ENCODE peak calls at places on chromosomes 13 and 19, in four cellular contexts. S, N, G and K are unnamed samples.

GRCh38 chr13:32883501-32883900 is 132.7 kb upstream of the KL start:
- DNase-seq in G (peak), N (no peak), S (no peak), K (no peak)

GRCh38 chr13:65825039-65825438 is 1405.1 kb downstream of the PCDH9 start:
- DNase-seq in G (no peak), S (no peak), N (no peak), K (no peak)

GRCh38 chr13:27500806-27501534 is 50.6 kb upstream of the MTIF3 start:
- DNase-seq in G (no peak), S (no peak), N (peak), K (no peak)

GRCh38 chr13:46288570-46289259 is 77.0 kb downstream of the LRRC63 start:
- DNase-seq in S (no peak), N (no peak), G (peak), K (no peak)

GRCh38 chr13:94408300-94409036 is 71.0 kb downstream of the DCT start:
- DNase-seq in N (no peak), S (no peak), G (no peak), K (no peak)

GRCh38 chr13:32726374-32727037 is 140.3 kb downstream of the PDS5B start:
- DNase-seq in G (no peak), S (no peak), N (no peak), K (no peak)

GRCh38 chr19:45145270-45146189 is 15.3 kb downstream of the NKPD1 start:
- DNase-seq in S (no peak), N (no peak), G (no peak), K (no peak)

GRCh38 chr13:55160911-55161310 is 1979.8 kb upstream of the PRR20A start:
- DNase-seq in G (no peak), N (no peak), S (no peak), K (no peak)

GRCh38 chr13:25659091-25659502 is 287.3 kb downstream of the ATP8A2 start:
- DNase-seq in N (no peak), G (peak), S (no peak), K (no peak)

GRCh38 chr19:55116232-55117062 is 990 bp downstream of the PPP1R12C start:
- DNase-seq in G (peak), S (peak), N (peak), K (peak)

DNA sequence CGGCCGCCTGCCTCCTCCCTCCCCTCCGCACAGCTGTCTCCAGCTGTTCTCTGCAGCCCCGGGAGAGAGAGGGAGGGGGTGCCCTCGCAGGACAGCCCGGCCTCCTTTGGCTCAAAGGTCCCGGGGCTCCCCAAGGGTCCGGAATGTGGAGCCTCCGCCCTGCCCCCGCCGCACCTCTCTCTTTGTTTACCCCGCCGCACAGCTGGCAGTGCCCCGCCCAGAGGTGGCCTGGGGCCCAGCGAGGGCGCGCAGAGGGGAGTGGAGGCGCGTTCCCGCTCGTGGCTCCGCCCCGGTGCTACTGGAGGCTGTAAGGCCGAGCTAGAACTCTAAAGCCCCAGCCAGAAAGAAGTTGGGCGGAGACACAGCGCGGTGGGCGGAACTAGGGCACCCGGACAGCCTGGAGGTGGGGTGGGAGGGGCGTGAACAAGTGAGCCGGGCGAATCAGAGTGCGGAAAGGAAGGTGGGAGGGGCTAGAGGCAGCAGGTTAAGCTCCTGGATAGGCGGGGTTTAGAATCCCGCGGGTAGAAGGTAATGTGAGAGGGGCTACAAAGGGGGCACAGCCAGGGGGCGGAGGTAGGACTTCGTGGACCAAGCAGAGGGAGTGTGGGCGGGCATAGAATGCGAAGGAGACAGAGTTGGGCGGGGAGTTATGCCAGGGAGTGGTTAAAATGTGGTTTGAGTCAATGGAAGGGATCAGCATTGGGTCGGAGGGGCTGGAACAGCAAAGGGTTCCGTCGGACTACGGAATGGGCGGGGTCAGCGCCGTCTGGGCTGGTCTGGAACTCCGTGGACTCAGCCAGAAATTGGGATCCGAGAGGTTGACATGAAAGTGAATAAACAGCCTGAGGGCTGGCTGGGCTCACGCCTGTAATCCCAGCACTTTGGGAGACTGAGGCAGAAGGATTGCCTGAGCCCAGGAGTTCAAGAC is 2.8 kb downstream of the LTBP4 start:
- DNase-seq in S (peak), G (peak), N (peak), K (peak)
- H3K4me3 ChIP-seq in S (peak), G (peak), N (peak), K (no peak)

GRCh38 chr13:67775359-67775758 is 545.2 kb upstream of the PCDH9 start:
- DNase-seq in G (no peak), N (no peak), S (no peak), K (no peak)

GRCh38 chr13:67769987-67770341 is 539.8 kb upstream of the PCDH9 start:
- DNase-seq in G (no peak), S (no peak), N (no peak), K (no peak)

GRCh38 chr13:67771106-67771505 is 541.0 kb upstream of the PCDH9 start:
- DNase-seq in N (no peak), G (no peak), S (no peak), K (no peak)

GRCh38 chr13:67776171-67776570 is 546.0 kb upstream of the PCDH9 start:
- DNase-seq in N (no peak), G (no peak), S (no peak), K (no peak)

GRCh38 chr13:67772807-67773453 is 542.8 kb upstream of the PCDH9 start:
- DNase-seq in G (no peak), S (peak), N (no peak), K (no peak)
- H3K4me3 ChIP-seq in G (no peak), S (no peak), N (no peak), K (no peak)

GRCh38 chr13:23570099-23570926 is at the start of gene TNFRSF19:
- DNase-seq in S (peak), N (peak), G (peak), K (no peak)

GRCh38 chr13:23570931-23571330 is 719 bp downstream of the TNFRSF19 start:
- DNase-seq in G (no peak), N (no peak), S (no peak), K (no peak)

GRCh38 chr13:23572836-23573235 is 2.6 kb downstream of the TNFRSF19 start:
- DNase-seq in N (no peak), S (no peak), G (no peak), K (no peak)

GRCh38 chr13:23563085-23563484 is 7.1 kb upstream of the TNFRSF19 start:
- DNase-seq in G (no peak), N (no peak), S (no peak), K (no peak)

DNA sequence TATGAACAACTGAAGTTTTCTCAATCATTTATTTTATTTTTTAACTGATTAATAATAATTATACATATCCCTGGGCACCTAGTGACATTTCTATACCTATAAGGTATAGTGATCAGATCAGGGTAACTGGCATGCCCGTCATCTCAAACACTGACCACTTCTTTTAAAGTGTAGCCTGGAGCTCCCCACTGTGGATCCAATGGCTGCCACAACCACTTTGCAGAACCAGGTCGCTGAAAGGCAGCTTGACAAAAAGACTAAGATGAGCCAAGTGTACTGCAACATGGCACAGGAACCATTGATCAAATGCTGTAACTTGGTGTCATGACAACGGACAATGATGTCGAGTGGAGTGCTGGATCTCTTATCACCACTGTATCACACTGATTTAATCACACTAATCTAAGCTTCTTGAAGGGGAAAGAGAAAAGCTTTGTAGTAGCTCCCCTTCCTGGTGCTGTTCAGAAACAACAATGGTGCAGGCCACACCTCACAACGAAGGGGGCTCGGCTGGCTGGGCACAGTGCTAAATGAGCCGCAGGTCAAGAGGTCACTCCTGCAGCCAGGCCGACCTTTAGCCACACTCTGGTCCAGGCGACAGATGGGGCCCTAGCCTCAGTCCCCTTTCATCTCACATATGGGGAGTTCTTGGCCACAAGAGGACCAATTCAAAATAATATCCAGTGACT is 2.3 kb upstream of the TNFRSF19 start:
- DNase-seq in G (no peak), S (no peak), N (no peak), K (no peak)
- H3K4me3 ChIP-seq in G (no peak), S (no peak), N (no peak), K (no peak)

DNA sequence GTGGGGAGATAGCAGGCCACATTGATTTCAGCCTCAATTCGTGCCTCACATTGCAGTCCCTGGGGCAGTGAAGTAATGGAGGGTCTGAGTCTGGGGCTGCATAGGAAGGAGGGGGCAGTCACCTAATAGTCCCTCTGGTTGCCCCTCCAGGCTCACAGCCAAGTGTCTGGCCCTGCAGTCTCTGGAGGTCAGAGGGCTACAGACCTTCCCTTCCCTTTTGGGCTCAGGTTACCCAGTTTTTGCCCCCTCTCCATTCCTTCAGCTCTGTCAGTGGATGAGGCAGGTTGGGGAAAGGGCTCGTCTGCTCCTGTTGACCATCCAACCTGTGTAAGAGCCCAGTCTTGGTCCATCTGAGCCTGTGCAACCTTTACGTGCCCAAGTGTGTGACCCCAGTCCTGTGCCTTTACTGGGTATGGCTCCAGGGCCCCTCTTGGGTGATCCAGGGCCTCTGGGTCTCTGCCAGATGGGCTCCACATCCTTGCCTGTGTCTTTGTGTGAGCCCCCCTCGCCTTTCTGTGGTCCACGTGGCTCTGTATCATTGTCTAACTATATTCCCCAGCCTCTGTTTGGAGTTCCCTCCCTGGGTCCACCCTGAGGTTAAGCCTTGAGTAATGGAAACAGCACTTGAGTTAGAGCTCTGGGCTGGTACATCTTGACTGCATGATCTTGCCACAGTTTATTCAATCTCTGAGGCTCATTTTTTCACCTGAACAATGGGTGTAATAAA is 13.1 kb downstream of the CIC start:
- DNase-seq in G (no peak), S (peak), N (peak), K (no peak)
- H3K4me3 ChIP-seq in G (no peak), S (peak), N (peak), K (no peak)